ENCODE peak calls at places on chromosomes 4 and X, in four cellular contexts. B, U, L and K are unnamed samples.

GRCh38 chrX:150934453-150934852 is 36.0 kb upstream of the CD99L2 start:
- DNase-seq in B (no peak), L (no peak), U (peak), K (no peak)

GRCh38 chrX:71102292-71102691 is 4.2 kb downstream of the CXorf65 start:
- DNase-seq in L (no peak), U (no peak), B (no peak), K (no peak)

GRCh38 chr4:106585920-106586349 is 217.4 kb upstream of the GIMD1 start:
- DNase-seq in L (no peak), B (no peak), U (no peak), K (no peak)

GRCh38 chr4:184028571-184028996 is 123.5 kb downstream of the STOX2 start:
- DNase-seq in B (no peak), U (no peak), L (no peak), K (no peak)

GRCh38 chr4:76087007-76087769 is 12.7 kb downstream of the ART3 start:
- DNase-seq in U (peak), L (no peak), B (no peak), K (no peak)

GRCh38 chrX:134646671-134647070 is 11.6 kb downstream of the PLAC1 start:
- DNase-seq in U (no peak), B (no peak), L (no peak), K (no peak)

GRCh38 chr4:36235306-36235705 is 9.0 kb downstream of the ARAP2 start:
- DNase-seq in U (no peak), L (no peak), B (no peak), K (no peak)

GRCh38 chr4:42671431-42672194 is 14.7 kb upstream of the ATP8A1 start:
- DNase-seq in L (no peak), U (no peak), B (no peak), K (no peak)

GRCh38 chr4:169179609-169180526 is 90.9 kb downstream of the SH3RF1 start:
- DNase-seq in B (no peak), U (no peak), L (no peak), K (no peak)

GRCh38 chr4:121183359-121183758 is 19.2 kb upstream of the TNIP3 start:
- DNase-seq in B (no peak), U (no peak), L (no peak), K (no peak)

GRCh38 chr4:61614256-61614655 is 414.1 kb downstream of the ADGRL3 start:
- DNase-seq in U (no peak), L (no peak), B (no peak), K (no peak)

GRCh38 chr4:176814770-176815169 is 22.0 kb upstream of the VEGFC start:
- DNase-seq in L (no peak), B (no peak), U (no peak), K (no peak)

GRCh38 chr4:122874194-122874593 is 47.6 kb downstream of the FGF2 start:
- DNase-seq in L (no peak), U (no peak), B (no peak), K (no peak)

DNA sequence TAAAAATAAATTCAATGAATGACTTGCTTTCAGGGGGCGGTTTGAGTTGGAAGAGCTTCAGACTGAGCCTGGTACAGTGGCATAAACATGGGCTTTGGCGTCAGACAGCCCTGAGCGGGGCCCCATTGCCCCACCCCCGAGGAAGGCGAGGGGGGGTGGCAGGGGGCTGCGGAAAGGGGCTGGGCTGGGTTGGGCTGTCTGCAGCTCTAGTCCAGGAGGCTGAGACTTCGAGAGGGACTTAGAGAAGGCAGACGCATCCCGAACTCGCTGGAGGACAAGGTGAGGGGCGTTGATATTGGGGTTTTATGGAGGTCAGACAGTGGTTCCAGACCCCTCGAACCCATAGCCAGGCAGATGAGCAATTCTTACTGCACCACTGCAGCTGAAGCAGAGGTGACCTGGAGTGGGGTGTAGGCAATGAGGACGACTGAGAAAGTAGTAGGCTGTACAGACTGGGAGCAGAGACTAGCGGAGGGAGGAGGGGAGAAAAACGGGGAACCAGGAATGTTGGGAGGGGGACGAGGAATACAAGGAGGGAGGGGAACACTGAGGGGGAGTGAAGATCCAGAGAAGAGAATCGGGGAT is at the start of gene MAGED2:
- DNase-seq in B (no peak), U (no peak), L (no peak), K (no peak)
- TF ChIP-seq POLR2A in B (no peak), U (no peak), L (no peak), K (no peak)

GRCh38 chr4:98673978-98674377 is 15.6 kb upstream of the TSPAN5 start:
- DNase-seq in L (no peak), B (no peak), U (no peak), K (no peak)
- TF ChIP-seq POLR2A in L (no peak), B (no peak), U (no peak), K (no peak)

DNA sequence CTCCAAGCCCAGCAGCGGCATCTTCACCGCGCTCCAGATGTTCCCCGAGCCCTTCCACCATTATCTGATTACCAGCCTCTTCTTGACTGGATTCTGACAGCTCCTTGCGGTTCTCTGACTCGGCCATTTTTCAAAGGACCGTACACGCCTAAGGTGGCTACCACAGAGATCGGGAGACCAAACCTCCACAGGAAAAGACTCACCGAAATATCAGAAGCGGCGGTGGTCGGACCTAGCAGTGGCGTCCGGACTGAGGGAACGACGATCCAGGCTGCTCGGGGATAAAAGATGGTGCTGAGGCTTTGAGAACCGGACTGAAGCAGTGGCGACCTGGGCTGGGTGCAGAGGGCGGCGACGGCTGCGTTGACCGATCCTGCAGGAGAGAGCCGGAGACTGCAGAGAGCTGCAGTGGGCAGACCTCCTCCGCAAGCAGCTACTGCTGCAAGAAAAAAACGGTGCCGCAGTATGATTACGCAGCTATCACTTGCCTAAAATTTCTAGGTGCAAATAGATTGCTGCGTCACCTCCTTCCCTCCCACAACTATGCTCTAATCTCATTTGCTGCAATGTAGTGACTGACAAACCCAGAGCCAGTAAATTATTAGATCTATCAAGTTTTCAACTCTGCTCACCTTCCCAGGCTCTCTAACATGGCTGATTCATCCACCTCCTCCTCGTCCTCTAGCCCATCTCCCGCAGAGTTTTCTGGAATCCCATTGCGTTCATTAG is at the start of gene NAP1L2:
- DNase-seq in L (no peak), U (peak), B (no peak), K (no peak)
- TF ChIP-seq POLR2A in L (no peak), U (no peak), B (peak), K (no peak)

GRCh38 chr4:39527296-39528055 is at the start of gene UGDH:
- DNase-seq in L (peak), U (peak), B (peak), K (peak)
- TF ChIP-seq POLR2A in L (peak), U (peak), B (peak), K (no peak)